ENCODE peak calls at places on chromosomes 2 and 18, in eight cellular contexts. A, G, L, D, S, N, H and Z are unnamed samples.

GRCh38 chr2:66569321-66569851 is 134.5 kb downstream of the MEIS1 start:
- DNase-seq in A (no peak), G (no peak), L (no peak), D (no peak), S (peak; percentile 85), N (no peak), H (no peak), Z (no peak)

GRCh38 chr2:223044092-223044836 is 7.7 kb upstream of the KCNE4 start:
- DNase-seq in A (no peak), G (no peak), L (no peak), D (no peak), S (no peak), N (peak; percentile 46), H (no peak), Z (no peak)

GRCh38 chr18:29651121-29651675 is 1391.3 kb downstream of the DSC3 start:
- DNase-seq in A (no peak), G (no peak), L (no peak), D (no peak), S (peak; percentile 53), N (no peak), H (no peak), Z (no peak)

GRCh38 chr18:24482826-24483225 is 22.4 kb downstream of the HRH4 start:
- DNase-seq in A (no peak), G (no peak), L (no peak), D (no peak), S (no peak), N (no peak), H (no peak), Z (no peak)

GRCh38 chr2:239639366-239640185 is 238.8 kb upstream of the HDAC4 start:
- DNase-seq in A (no peak), G (no peak), L (no peak), D (no peak), S (no peak), N (no peak), H (no peak), Z (no peak)

GRCh38 chr2:127647242-127648190 is 1.6 kb downstream of the GPR17 start:
- DNase-seq in A (no peak), G (no peak), L (no peak), D (peak; percentile 72), S (peak; percentile 25), N (no peak), H (no peak), Z (peak; percentile 75)

GRCh38 chr2:121080013-121080772 is 204.8 kb downstream of the TFCP2L1 start:
- DNase-seq in A (peak; percentile 50), G (peak; percentile 71), L (no peak), D (no peak), S (peak; percentile 34), N (peak; percentile 70), H (peak; percentile 46), Z (peak; percentile 78)

GRCh38 chr18:56559044-56559443 is 79.3 kb downstream of the TXNL1 start:
- DNase-seq in A (no peak), G (no peak), L (no peak), D (no peak), S (no peak), N (no peak), H (no peak), Z (no peak)

GRCh38 chr2:157181234-157181633 is 76.3 kb upstream of the GALNT5 start:
- DNase-seq in A (no peak), G (no peak), L (no peak), D (no peak), S (peak; percentile 42), N (no peak), H (no peak), Z (no peak)

GRCh38 chr18:32469190-32469611 is 1.5 kb downstream of the GAREM1 start:
- DNase-seq in A (peak; percentile 15), G (peak; percentile 68), L (peak; percentile 18), D (no peak), S (peak; percentile 36), N (no peak), H (peak; percentile 10), Z (peak; percentile 66)

GRCh38 chr18:3889803-3890202 is 439.8 kb downstream of the TGIF1 start:
- DNase-seq in A (no peak), G (no peak), L (no peak), D (no peak), S (peak; percentile 78), N (no peak), H (no peak), Z (no peak)

DNA sequence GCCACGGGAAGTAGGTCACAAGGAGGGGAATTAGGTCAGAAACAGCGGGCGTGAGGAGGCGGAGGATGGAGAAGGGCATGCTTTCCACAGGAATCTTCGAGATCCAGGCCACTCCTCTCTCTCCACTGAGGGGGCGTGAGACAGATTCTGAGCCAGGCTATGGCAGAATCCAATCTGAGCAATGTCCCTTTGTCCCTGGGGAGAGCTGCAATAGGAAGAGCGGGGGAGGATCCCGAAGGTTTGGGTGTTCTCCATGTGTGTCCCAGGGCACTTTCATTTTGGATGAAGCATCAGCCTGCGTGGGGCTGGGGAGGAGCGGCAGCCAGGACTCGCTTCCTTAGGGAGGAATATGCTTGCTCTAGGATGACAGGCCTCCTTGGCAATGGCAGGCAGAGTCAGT is 84.0 kb downstream of the LIPG start:
- DNase-seq in A (no peak), G (peak; percentile 27), L (peak; percentile 35), D (peak; percentile 44), S (peak; percentile 43), N (no peak), H (no peak), Z (peak; percentile 89)
- H3K4me3 ChIP-seq in A (peak overlapping the region; percentile 0), G (no peak overlapping the region), L (no peak overlapping the region), D (no peak overlapping the region), S (no peak overlapping the region), N (no peak overlapping the region), H (no peak overlapping the region), Z (peak overlapping the region; percentile 12)

GRCh38 chr2:130342020-130342532 is 621 bp upstream of the IMP4 start:
- DNase-seq in A (peak; percentile 84), G (peak; percentile 89), L (peak; percentile 90), D (peak; percentile 95), S (peak; percentile 91), N (peak; percentile 91), H (peak; percentile 93), Z (peak; percentile 96)
- TF ChIP-seq POLR2A in A (peak; percentile 3), G (peak; percentile 35), L (no peak), D (no peak), S (no peak), N (peak; percentile 58), H (peak; percentile 75), Z (peak; percentile 9)

GRCh38 chr2:40434638-40435296 is 17.1 kb downstream of the SLC8A1 start:
- DNase-seq in A (no peak), G (no peak), L (no peak), D (no peak), S (peak; percentile 93), N (no peak), H (no peak), Z (no peak)
- H3K27ac ChIP-seq in A (no peak overlapping the region), G (no peak overlapping the region), L (no peak overlapping the region), D (peak overlapping the region; percentile 9), S (peak overlapping the region; percentile 48), N (no peak overlapping the region), H (no peak overlapping the region), Z (peak overlapping the region; percentile 78)

GRCh38 chr2:174670446-174670845 is 72.8 kb upstream of the WIPF1 start:
- DNase-seq in A (no peak), G (no peak), L (no peak), D (no peak), S (no peak), N (no peak), H (no peak), Z (peak; percentile 75)

GRCh38 chr2:174668075-174668474 is 70.5 kb upstream of the WIPF1 start:
- DNase-seq in A (no peak), G (no peak), L (no peak), D (no peak), S (no peak), N (no peak), H (no peak), Z (no peak)

GRCh38 chr2:174666786-174667369 is 69.3 kb upstream of the WIPF1 start:
- DNase-seq in A (no peak), G (no peak), L (no peak), D (no peak), S (no peak), N (no peak), H (no peak), Z (no peak)

GRCh38 chr2:174667461-174667860 is 69.9 kb upstream of the WIPF1 start:
- DNase-seq in A (no peak), G (no peak), L (no peak), D (peak; percentile 80), S (no peak), N (no peak), H (no peak), Z (no peak)

GRCh38 chr2:174669321-174669720 is 71.7 kb upstream of the WIPF1 start:
- DNase-seq in A (no peak), G (no peak), L (no peak), D (no peak), S (no peak), N (no peak), H (no peak), Z (no peak)
- H3K4me3 ChIP-seq in A (no peak overlapping the region), G (no peak overlapping the region), L (no peak overlapping the region), D (no peak overlapping the region), S (no peak overlapping the region), N (no peak overlapping the region), H (no peak overlapping the region), Z (no peak overlapping the region)

GRCh38 chr2:230904856-230905447 is 20.1 kb downstream of the GPR55 start:
- DNase-seq in A (peak; percentile 3), G (peak; percentile 2), L (no peak), D (peak; percentile 62), S (no peak), N (no peak), H (no peak), Z (peak; percentile 42)

GRCh38 chr2:230907361-230908093 is 17.5 kb downstream of the GPR55 start:
- DNase-seq in A (no peak), G (peak; percentile 2), L (no peak), D (peak; percentile 53), S (no peak), N (peak; percentile 65), H (no peak), Z (peak; percentile 54)

GRCh38 chr2:230906471-230907230 is 18.4 kb downstream of the GPR55 start:
- DNase-seq in A (no peak), G (peak; percentile 4), L (no peak), D (peak; percentile 58), S (no peak), N (no peak), H (no peak), Z (peak; percentile 52)

GRCh38 chr2:230903251-230904150 is 21.5 kb downstream of the GPR55 start:
- DNase-seq in A (no peak), G (peak; percentile 4), L (no peak), D (peak; percentile 51), S (no peak), N (no peak), H (no peak), Z (peak; percentile 38)

DNA sequence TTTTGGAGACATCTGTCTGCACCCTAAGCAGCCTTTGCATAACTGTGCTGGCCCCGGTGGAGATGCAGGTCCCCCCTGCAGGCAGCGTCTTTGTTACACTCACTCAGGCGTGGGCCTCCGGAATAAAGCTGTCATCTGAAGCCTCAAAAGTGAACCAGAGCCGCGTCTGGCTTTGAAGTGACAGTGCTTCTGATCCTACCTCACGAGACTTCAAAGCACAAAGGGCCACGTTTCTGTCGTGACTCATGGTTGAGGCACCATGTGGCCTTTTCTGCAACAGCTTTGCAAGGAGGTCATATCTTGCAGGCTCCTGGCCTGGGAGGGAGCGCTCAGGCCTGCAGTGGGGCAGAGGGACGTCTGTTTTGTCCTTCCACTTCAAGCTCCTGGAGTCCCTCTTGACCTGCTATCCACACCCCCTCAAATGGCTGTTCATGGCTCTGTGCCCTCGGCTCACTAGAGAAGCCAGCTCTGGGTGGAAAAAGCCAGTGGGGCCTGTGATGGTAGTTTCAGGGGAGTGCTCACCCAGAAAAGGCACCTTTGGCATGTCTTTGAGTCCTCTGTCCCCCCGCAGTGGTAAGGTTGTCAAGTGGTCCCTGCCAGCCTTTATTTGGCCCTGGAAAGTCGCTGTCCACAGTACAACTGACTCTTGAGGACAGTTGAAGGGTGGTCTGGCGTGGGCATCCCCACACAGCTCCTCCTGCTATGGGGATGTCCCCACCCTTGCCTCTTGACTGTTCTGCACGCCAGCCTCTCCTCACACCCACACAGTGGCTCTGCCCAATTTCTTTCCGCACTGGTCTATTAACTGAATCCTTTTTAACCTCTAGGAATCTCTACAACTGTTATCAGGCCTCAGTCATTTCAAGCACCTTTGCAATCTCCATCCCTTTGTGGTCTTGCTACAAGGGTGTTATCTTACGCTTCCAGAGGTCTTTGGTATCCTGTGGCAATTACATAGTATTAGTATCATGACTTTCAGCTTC is 19.3 kb downstream of the GPR55 start:
- DNase-seq in A (peak; percentile 4), G (peak; percentile 5), L (no peak), D (peak; percentile 75), S (peak; percentile 44), N (peak; percentile 19), H (no peak), Z (peak; percentile 48)
- TF ChIP-seq POLR2A in A (no peak), G (no peak), L (no peak), D (no peak), S (no peak), N (no peak), H (no peak), Z (no peak)